ENCODE peak calls at places on chromosomes 1 and 21, in seven cellular contexts. Z, A, E, D, Y, Q and L are unnamed samples.

GRCh38 chr1:48493970-48494769 is 22.2 kb upstream of the SPATA6 start:
- DNase-seq in Y (no peak), A (peak), E (no peak), Q (peak), D (peak), Z (no peak), L (no peak)

GRCh38 chr21:44547656-44548331 is 3.5 kb downstream of the KRTAP10-2 start:
- DNase-seq in Z (no peak), D (no peak), E (no peak), A (no peak), Q (no peak), Y (no peak), L (no peak)

GRCh38 chr21:31714741-31715365 is 17.1 kb downstream of the SCAF4 start:
- DNase-seq in Q (no peak), E (no peak), Z (no peak), Y (no peak), D (no peak), A (no peak), L (peak)

GRCh38 chr1:193402977-193403376 is 216.6 kb upstream of the B3GALT2 start:
- DNase-seq in Z (no peak), Y (no peak), Q (no peak), D (no peak), E (no peak), A (no peak), L (no peak)

GRCh38 chr1:110237406-110238152 is 27.5 kb downstream of the KCNC4 start:
- DNase-seq in Y (no peak), D (no peak), E (no peak), A (no peak), Q (no peak), Z (no peak), L (no peak)

GRCh38 chr1:234768171-234768568 is 158.2 kb upstream of the IRF2BP2 start:
- DNase-seq in E (no peak), Z (no peak), Y (no peak), A (no peak), D (no peak), Q (no peak), L (no peak)

GRCh38 chr1:95640746-95641145 is 406.7 kb downstream of the RWDD3 start:
- DNase-seq in D (peak), Q (no peak), Y (no peak), Z (no peak), A (peak), E (peak), L (no peak)

GRCh38 chr1:113534130-113534817 is 144.0 kb downstream of the MAGI3 start:
- DNase-seq in D (no peak), Y (no peak), Z (no peak), Q (peak), A (no peak), E (no peak), L (no peak)

GRCh38 chr1:42013881-42014470 is 95.3 kb upstream of the HIVEP3 start:
- DNase-seq in E (no peak), Y (no peak), Q (no peak), A (no peak), D (peak), Z (no peak), L (no peak)

GRCh38 chr1:9539165-9539828 is at the start of gene SLC25A33:
- DNase-seq in Y (peak), A (peak), Q (peak), D (peak), Z (peak), E (peak), L (peak)
- TF ChIP-seq POLR2A in Y (peak), A (peak), Q (peak), D (peak), Z (peak), E (peak), L (peak)

DNA sequence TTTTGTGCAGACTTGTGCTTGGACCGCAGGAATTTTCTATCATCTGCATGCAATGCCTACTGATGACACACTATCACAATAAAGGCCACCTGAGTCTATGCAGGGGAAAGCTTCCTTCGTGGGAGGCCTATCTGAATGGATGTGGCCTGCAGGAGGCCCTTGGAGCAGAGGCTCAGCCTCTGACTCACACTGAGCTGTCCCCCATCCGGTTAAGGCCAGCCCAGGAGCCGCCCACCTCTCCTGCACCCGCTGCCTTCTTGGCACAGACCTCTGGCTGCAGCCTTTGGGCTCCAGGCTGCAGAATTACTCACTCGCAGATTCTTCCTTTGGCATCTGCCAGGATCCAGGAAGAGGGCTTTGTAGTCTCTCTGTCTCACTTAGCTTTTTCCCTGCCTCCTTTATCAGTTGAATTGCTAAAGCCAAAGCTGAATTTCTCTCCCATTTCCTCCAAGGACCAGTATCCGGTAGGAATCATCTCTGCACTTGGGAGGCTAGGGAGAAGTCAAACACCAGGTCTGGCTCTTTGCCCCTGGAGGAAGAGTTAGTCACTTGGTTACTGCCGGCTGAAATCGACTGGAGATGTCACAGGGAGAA is 65.1 kb upstream of the JUN start:
- DNase-seq in Z (peak), E (peak), Q (peak), D (peak), Y (no peak), A (no peak), L (no peak)
- TF ChIP-seq POLR2A in Z (no peak), E (no peak), Q (no peak), D (no peak), Y (no peak), A (no peak), L (no peak)

DNA sequence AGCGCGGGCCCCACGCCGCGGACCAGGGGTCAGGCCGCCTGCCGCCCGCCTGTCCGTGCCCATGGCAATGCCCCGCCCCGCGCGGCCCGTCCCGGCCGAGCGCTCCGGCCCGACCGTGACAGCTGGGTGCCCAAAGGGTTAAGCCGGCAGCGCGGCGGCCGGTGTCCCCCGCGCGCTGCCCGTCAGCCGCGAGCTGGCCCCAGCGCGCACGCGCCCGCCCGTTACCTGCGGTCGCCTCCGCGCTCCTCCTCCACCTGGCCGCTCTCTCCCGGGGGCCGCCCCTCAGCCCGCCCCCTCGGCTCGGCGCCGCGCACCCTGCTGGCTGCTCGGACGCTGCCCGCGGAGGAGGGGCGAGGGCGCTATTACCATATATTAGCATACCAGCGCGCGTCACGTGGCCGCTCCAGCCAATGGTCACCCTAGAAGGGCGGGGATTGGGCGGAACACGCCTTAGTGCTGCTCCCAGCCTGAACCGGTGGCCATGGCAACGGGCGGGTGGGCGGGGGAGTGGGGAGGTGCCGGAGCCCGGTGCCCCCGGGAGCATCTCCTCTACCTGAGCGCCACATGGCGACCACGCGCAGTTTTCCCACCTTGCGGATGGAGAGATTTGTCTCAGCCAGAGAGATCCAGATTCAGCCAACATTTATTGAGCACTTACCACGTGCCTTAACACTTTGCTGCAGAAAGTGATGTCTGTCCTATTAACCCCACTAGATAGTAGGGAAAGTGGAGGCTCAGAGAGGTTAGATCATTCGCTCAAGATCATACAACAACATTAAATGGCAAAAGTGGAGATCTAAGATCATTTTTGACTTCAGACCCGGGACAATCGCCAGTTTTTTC is at the start of gene PHC2:
- DNase-seq in A (peak), Z (peak), E (peak), Y (peak), D (peak), Q (peak), L (peak)
- TF ChIP-seq POLR2A in A (peak), Z (peak), E (peak), Y (no peak), D (no peak), Q (peak), L (no peak)

GRCh38 chr1:33393991-33394390 is 36.9 kb downstream of the PHC2 start:
- DNase-seq in E (no peak), Y (no peak), D (no peak), Q (no peak), Z (no peak), A (no peak), L (no peak)

GRCh38 chr1:33391669-33392068 is 39.2 kb downstream of the PHC2 start:
- DNase-seq in Z (no peak), D (no peak), Y (no peak), A (no peak), Q (no peak), E (no peak), L (no peak)

GRCh38 chr1:33393524-33393923 is 37.4 kb downstream of the PHC2 start:
- DNase-seq in Q (no peak), Z (no peak), Y (no peak), E (no peak), D (no peak), A (no peak), L (no peak)

GRCh38 chr1:33394716-33395115 is 36.2 kb downstream of the PHC2 start:
- DNase-seq in Z (no peak), Q (no peak), D (no peak), A (no peak), E (no peak), Y (no peak), L (no peak)

DNA sequence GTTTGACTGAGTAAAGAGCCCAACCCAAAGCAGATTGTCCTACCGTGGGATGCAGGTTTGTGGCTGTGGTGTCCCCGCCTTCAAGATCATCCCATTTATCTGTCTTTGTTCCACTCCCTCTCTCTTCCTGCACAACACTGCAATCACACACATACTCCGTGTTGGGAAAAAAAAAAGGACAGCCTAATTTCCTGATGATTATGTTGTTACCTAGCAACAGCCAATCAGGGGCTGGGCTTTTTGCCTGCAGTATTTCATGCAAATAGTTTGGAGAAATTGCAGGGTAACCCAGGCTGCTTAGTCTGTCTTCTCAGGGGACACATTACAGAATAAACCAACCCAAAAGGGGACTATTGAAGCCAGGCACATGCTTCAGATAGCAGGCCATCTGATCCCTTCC is 38.3 kb downstream of the PHC2 start:
- DNase-seq in E (no peak), A (no peak), Q (no peak), Z (no peak), D (no peak), Y (no peak), L (no peak)
- TF ChIP-seq POLR2A in E (no peak), A (no peak), Q (no peak), Z (no peak), D (no peak), Y (no peak), L (no peak)

GRCh38 chr1:5856246-5856815 is 135.9 kb downstream of the NPHP4 start:
- DNase-seq in Z (no peak), Y (no peak), E (no peak), D (peak), Q (peak), A (no peak), L (no peak)

GRCh38 chr1:5855196-5855897 is 136.9 kb downstream of the NPHP4 start:
- DNase-seq in Y (no peak), D (no peak), A (no peak), Z (no peak), E (no peak), Q (no peak), L (no peak)

GRCh38 chr1:5857011-5857410 is 135.2 kb downstream of the NPHP4 start:
- DNase-seq in E (no peak), Z (no peak), A (no peak), Y (no peak), D (no peak), Q (no peak), L (no peak)

GRCh38 chr1:5857508-5858090 is 134.6 kb downstream of the NPHP4 start:
- DNase-seq in E (no peak), Z (no peak), Q (no peak), D (no peak), Y (no peak), A (no peak), L (no peak)

DNA sequence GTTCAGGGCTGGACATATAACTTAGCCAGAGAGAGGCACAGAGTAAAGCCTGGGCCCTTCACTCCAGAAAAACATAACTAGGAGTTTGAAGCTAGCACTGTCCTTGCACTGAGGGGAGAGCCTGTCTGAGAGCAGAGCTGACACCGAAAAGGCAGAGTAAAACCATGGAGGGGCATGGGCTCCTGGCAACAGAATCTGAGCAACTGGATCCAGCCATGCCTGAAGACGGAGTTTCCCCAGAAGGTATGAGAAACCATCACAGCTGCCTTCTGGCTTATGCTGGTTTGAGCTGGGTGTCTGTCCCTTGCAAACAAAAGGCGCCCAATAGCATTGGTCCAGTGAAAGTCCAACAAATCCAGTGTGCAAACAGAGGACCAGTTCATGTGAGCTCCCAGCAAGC is 137.5 kb downstream of the NPHP4 start:
- DNase-seq in Y (no peak), E (no peak), Q (no peak), Z (no peak), A (no peak), D (no peak), L (no peak)
- TF ChIP-seq POLR2A in Y (no peak), E (no peak), Q (no peak), Z (no peak), A (no peak), D (no peak), L (no peak)

DNA sequence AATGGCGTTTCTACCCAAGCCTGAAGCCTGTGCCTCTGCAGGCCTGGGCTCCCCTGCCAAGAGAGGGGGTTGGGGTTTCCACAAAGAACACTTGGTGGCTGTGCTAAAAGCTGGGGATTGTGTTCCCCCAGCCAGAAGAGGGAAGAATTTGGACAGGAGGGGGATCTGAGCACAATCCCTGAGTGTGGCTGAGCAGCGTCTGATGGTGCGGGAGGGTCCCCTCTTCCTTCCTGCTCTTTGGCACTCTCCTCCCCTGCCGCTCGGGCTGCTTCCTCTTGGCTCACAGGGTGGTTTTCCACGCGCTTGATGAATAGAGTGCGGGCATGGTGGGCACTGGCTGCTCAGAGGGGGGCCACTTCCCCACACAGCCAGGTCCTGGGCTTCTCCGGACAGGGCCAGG is 3.7 kb downstream of the GPR37L1 start:
- DNase-seq in D (no peak), Y (no peak), E (no peak), A (no peak), Z (no peak), Q (no peak), L (no peak)
- TF ChIP-seq POLR2A in D (no peak), Y (no peak), E (no peak), A (no peak), Z (no peak), Q (no peak), L (no peak)

GRCh38 chr1:33014464-33015170 is 22.1 kb downstream of the AK2 start:
- DNase-seq in Q (no peak), A (no peak), Z (no peak), D (no peak), Y (no peak), E (no peak), L (no peak)
- TF ChIP-seq POLR2A in Q (no peak), A (no peak), Z (no peak), D (no peak), Y (no peak), E (no peak), L (no peak)

GRCh38 chr1:161047436-161048420 is 2.0 kb upstream of the USF1 start:
- DNase-seq in Q (no peak), Z (no peak), E (no peak), A (no peak), D (no peak), Y (no peak), L (no peak)

GRCh38 chr1:161044908-161045748 is 649 bp downstream of the USF1 start:
- DNase-seq in Q (peak), D (peak), E (peak), A (peak), Y (no peak), Z (peak), L (peak)

GRCh38 chr1:161046574-161047167 is 894 bp upstream of the USF1 start:
- DNase-seq in Q (no peak), A (no peak), Y (no peak), E (no peak), Z (no peak), D (no peak), L (no peak)

GRCh38 chr1:161044535-161044907 is 1.3 kb downstream of the USF1 start:
- DNase-seq in Z (no peak), Y (no peak), A (no peak), E (no peak), Q (no peak), D (no peak), L (peak)

GRCh38 chr1:161045749-161046573 is at the start of gene USF1:
- DNase-seq in Y (peak), Z (peak), A (peak), E (peak), D (peak), Q (peak), L (peak)
- TF ChIP-seq POLR2A in Y (peak), Z (peak), A (peak), E (peak), D (peak), Q (peak), L (peak)